ENCODE peak calls at places on chromosomes 12 and 14, in seven cellular contexts. L, C, Y, U, E, T and R are unnamed samples.

GRCh38 chr14:104135121-104135903 is 3.1 kb upstream of the KIF26A start:
- DNase-seq in L (no peak), C (no peak), Y (peak), U (no peak), E (peak), T (no peak), R (peak)

GRCh38 chr12:49323524-49324097 is 556 bp downstream of the TROAP start:
- DNase-seq in L (no peak), C (no peak), Y (no peak), U (no peak), E (no peak), T (no peak), R (no peak)

GRCh38 chr12:57627504-57628279 is 5.3 kb downstream of the B4GALNT1 start:
- DNase-seq in L (no peak), C (no peak), Y (no peak), U (peak), E (peak), T (no peak), R (no peak)

GRCh38 chr14:99550387-99550992 is 53.5 kb downstream of the CCDC85C start:
- DNase-seq in L (no peak), C (no peak), Y (no peak), U (no peak), E (no peak), T (no peak), R (no peak)

GRCh38 chr12:48350249-48351021 is at the start of gene ZNF641:
- DNase-seq in L (peak), C (peak), Y (peak), U (peak), E (peak), T (peak), R (peak)

GRCh38 chr12:116199160-116199559 is 78.3 kb downstream of the MED13L start:
- DNase-seq in L (no peak), C (no peak), Y (no peak), U (no peak), E (no peak), T (no peak), R (no peak)

GRCh38 chr12:107446476-107446875 is 239.1 kb upstream of the PWP1 start:
- DNase-seq in L (no peak), C (no peak), Y (no peak), U (no peak), E (no peak), T (no peak), R (no peak)

GRCh38 chr12:46659032-46659703 is 166.6 kb downstream of the SLC38A4 start:
- DNase-seq in L (peak), C (no peak), Y (no peak), U (no peak), E (no peak), T (peak), R (no peak)

GRCh38 chr14:104604461-104605449 is at the start of gene TMEM179:
- DNase-seq in L (peak), C (peak), Y (no peak), U (peak), E (peak), T (no peak), R (peak)